ENCODE peak calls at places on chromosomes 3 and 15, in seven cellular contexts. G is choroid plexus epithelial cell, F is GM10248, W is RWPE1, V is esophagus squamous epithelium, K is cardiac muscle cell, Y is mesothelial cell of epicardium. R is an unnamed sample.

GRCh38 chr3:165855581-165855980 is 18.4 kb upstream of the BCHE start:
- DNase-seq in V (no peak), G (peak), F (no peak), W (peak), K (no peak), Y (no peak), R (peak)

GRCh38 chr15:78033864-78034263 is 43.6 kb downstream of the TBC1D2B start:
- DNase-seq in W (no peak), F (no peak), G (peak), V (no peak), Y (no peak), K (no peak), R (no peak)

GRCh38 chr3:10945683-10946287 is 46.8 kb upstream of the SLC6A1 start:
- DNase-seq in K (peak), Y (peak), W (peak), G (peak), V (no peak), F (peak), R (peak)

GRCh38 chr15:85854345-85855097 is 59.8 kb upstream of the KLHL25 start:
- DNase-seq in W (peak), V (no peak), F (peak), G (peak), K (peak), Y (no peak), R (peak)

GRCh38 chr15:25605171-25605570 is 166.3 kb upstream of the UBE3A start:
- DNase-seq in V (no peak), F (no peak), G (no peak), W (no peak), K (no peak), Y (no peak), R (no peak)

GRCh38 chr3:38153986-38154608 is 11.2 kb upstream of the OXSR1 start:
- DNase-seq in G (peak), Y (no peak), K (no peak), F (no peak), W (peak), V (no peak), R (peak)

GRCh38 chr3:46539443-46540005 is 26.6 kb downstream of the LRRC2 start:
- DNase-seq in F (no peak), V (no peak), K (no peak), W (no peak), Y (no peak), G (no peak), R (no peak)

GRCh38 chr3:20589275-20589674 is 403.3 kb upstream of the SGO1 start:
- DNase-seq in G (no peak), Y (no peak), V (no peak), F (no peak), W (no peak), K (no peak), R (no peak)

GRCh38 chr15:73560501-73561117 is 72.6 kb downstream of the NPTN start:
- DNase-seq in V (no peak), W (peak), Y (no peak), F (no peak), K (peak), G (peak), R (peak)

GRCh38 chr3:15964605-15965061 is 166.9 kb upstream of the ANKRD28 start:
- DNase-seq in V (no peak), G (peak), K (no peak), Y (no peak), F (no peak), W (no peak), R (no peak)

GRCh38 chr3:67083277-67083676 is 85.2 kb downstream of the KBTBD8 start:
- DNase-seq in W (peak), V (no peak), G (peak), Y (no peak), F (no peak), K (no peak), R (no peak)

GRCh38 chr3:18841422-18842343 is 306.6 kb upstream of the KCNH8 start:
- DNase-seq in K (no peak), V (no peak), Y (no peak), G (no peak), F (no peak), W (no peak), R (peak)

GRCh38 chr3:14725015-14725431 is 50.1 kb downstream of the C3orf20 start:
- DNase-seq in W (no peak), Y (no peak), K (no peak), V (no peak), F (no peak), G (peak), R (peak)

GRCh38 chr3:54691230-54691900 is 236.5 kb downstream of the LRTM1 start:
- DNase-seq in K (no peak), G (peak), W (no peak), F (no peak), V (no peak), Y (peak), R (peak)

GRCh38 chr3:66572938-66573710 is 72.3 kb upstream of the LRIG1 start:
- DNase-seq in W (no peak), Y (no peak), V (no peak), K (peak), F (peak), G (no peak), R (no peak)

GRCh38 chr15:32683231-32683630 is 34.6 kb upstream of the GREM1 start:
- DNase-seq in Y (no peak), F (no peak), G (no peak), K (no peak), V (no peak), W (no peak), R (no peak)

GRCh38 chr3:14352002-14352627 is 50.3 kb upstream of the SLC6A6 start:
- DNase-seq in Y (no peak), W (no peak), K (no peak), G (no peak), V (no peak), F (no peak), R (no peak)

GRCh38 chr3:158780795-158781590 is 20.9 kb upstream of the MFSD1 start:
- DNase-seq in Y (no peak), G (no peak), F (no peak), W (no peak), V (no peak), K (no peak), R (no peak)

GRCh38 chr15:60695713-60696522 is 217.0 kb upstream of the ICE2 start:
- DNase-seq in W (no peak), Y (no peak), G (no peak), K (no peak), V (no peak), F (no peak), R (no peak)

GRCh38 chr3:138726966-138727365 is 107.8 kb downstream of the PIK3CB start:
- DNase-seq in V (no peak), K (no peak), Y (no peak), F (no peak), W (no peak), G (peak), R (no peak)

GRCh38 chr15:26771917-26772587 is 814 bp downstream of the GABRB3 start:
- DNase-seq in W (no peak), K (no peak), Y (no peak), G (no peak), F (peak), V (no peak), R (no peak)

GRCh38 chr15:67164811-67165652 is 89.4 kb downstream of the AAGAB start:
- DNase-seq in G (peak), V (no peak), W (no peak), F (no peak), Y (no peak), K (peak), R (no peak)

GRCh38 chr15:85329561-85330421 is 50.6 kb upstream of the AKAP13 start:
- DNase-seq in V (no peak), G (peak), Y (no peak), K (no peak), F (peak), W (no peak), R (no peak)

GRCh38 chr3:100042144-100042543 is 72.2 kb downstream of the FILIP1L start:
- DNase-seq in W (peak), F (no peak), Y (no peak), V (no peak), K (no peak), G (peak), R (peak)

GRCh38 chr3:195076981-195077610 is 193.9 kb downstream of the XXYLT1 start:
- DNase-seq in F (no peak), K (no peak), W (no peak), G (no peak), Y (no peak), V (no peak), R (no peak)

GRCh38 chr15:43209059-43209824 is 11.6 kb downstream of the EPB42 start:
- DNase-seq in F (peak), W (no peak), G (peak), K (peak), Y (no peak), V (no peak), R (no peak)

GRCh38 chr15:100686021-100686724 is 83.8 kb downstream of the ASB7 start:
- DNase-seq in W (no peak), V (no peak), Y (no peak), G (no peak), F (no peak), K (no peak), R (no peak)

GRCh38 chr3:178485756-178486155 is 50.5 kb upstream of the KCNMB2 start:
- DNase-seq in V (no peak), G (peak), Y (no peak), F (no peak), K (no peak), W (no peak), R (no peak)

GRCh38 chr3:53081318-53081717 is 35.4 kb upstream of the SFMBT1 start:
- DNase-seq in V (no peak), K (no peak), W (no peak), F (no peak), Y (no peak), G (no peak), R (no peak)

GRCh38 chr15:48021336-48022086 is 99.3 kb upstream of the SLC24A5 start:
- DNase-seq in V (no peak), G (peak), Y (no peak), W (peak), K (peak), F (no peak), R (no peak)

GRCh38 chr3:111895079-111895478 is 36.0 kb downstream of the PHLDB2 start:
- DNase-seq in V (no peak), W (no peak), K (peak), Y (no peak), F (peak), G (peak), R (peak)
- TF ChIP-seq CTCF in V (no peak), W (no peak), K (peak), Y (no peak), F (no peak), G (peak), R (peak)

GRCh38 chr3:161415506-161416231 is 44.4 kb upstream of the SPTSSB start:
- DNase-seq in F (no peak), G (peak), Y (no peak), W (peak), V (no peak), K (no peak), R (peak)

GRCh38 chr3:161413855-161414210 is 42.5 kb upstream of the SPTSSB start:
- DNase-seq in V (no peak), K (no peak), W (no peak), F (no peak), Y (no peak), G (no peak), R (no peak)

GRCh38 chr3:161412117-161412516 is 40.8 kb upstream of the SPTSSB start:
- DNase-seq in G (no peak), Y (no peak), F (no peak), W (no peak), K (no peak), V (no peak), R (no peak)

GRCh38 chr3:161414907-161415306 is 43.6 kb upstream of the SPTSSB start:
- DNase-seq in G (no peak), V (no peak), K (no peak), W (no peak), Y (no peak), F (no peak), R (no peak)

GRCh38 chr3:161413127-161413854 is 42.0 kb upstream of the SPTSSB start:
- DNase-seq in F (no peak), V (no peak), Y (no peak), K (no peak), W (no peak), G (peak), R (peak)
- TF ChIP-seq CTCF in F (no peak), V (no peak), Y (no peak), K (no peak), W (no peak), G (no peak), R (no peak)

DNA sequence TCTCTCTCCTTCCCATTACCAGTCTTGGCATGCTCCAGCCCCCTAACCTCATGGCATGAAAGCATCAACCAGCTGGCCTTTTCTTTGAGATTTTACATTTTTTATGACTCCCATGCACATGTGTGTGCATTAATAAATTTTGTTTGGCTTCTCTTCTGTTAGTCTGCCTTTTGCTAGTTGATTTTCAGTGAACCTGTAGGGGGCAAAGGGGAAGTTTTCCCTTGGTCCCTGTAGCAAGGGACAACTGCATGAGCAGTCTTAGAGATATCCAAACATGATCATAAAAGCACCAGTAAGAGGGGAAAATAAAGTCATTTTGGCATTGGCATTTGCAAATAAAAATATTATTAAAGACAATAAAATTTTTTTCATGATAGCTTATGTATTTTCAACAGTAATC is 73.7 kb downstream of the OXSM start:
- DNase-seq in F (no peak), V (no peak), G (no peak), W (no peak), Y (no peak), K (no peak), R (no peak)
- TF ChIP-seq CTCF in F (no peak), V (no peak), G (no peak), W (no peak), Y (no peak), K (peak), R (no peak)

DNA sequence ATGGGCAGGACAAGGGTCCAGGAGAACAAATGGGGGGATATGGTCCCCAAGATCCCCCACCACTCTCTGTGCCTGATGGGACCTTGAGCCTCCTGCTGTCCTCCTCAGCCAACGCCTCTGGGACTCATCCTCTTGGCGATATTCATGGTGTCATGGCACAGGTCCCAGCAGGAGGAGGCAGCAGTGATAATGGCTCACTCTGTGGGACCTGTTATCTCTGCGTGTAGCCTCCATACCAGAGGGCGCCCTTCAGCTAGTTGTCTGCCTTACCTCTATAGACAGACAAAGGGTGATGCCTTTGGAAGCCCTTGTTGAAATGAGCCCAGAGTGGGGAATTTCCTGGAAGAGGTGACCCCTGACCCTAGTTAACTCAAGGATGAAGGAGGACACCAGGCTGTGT is 7.4 kb downstream of the ZBTB47 start:
- DNase-seq in K (no peak), W (no peak), G (no peak), F (peak), Y (no peak), V (no peak), R (no peak)
- TF ChIP-seq CTCF in K (no peak), W (no peak), G (no peak), F (peak), Y (no peak), V (no peak), R (peak)